ENCODE peak calls at places on chromosome 17, in eight cellular contexts. Y is CD8-positive, alpha-beta T cell; O is globus pallidus; V is KG1; M is fibroblast of pulmonary artery; T is H1; S is fibroblast of mammary gland; F is A549. A is an unnamed sample.

GRCh38 chr17:46108550-46109110 is 84.6 kb downstream of the KANSL1 start:
- DNase-seq in Y (no peak), V (no peak), O (no peak), F (no peak), M (no peak), T (no peak), S (no peak), A (no peak)

GRCh38 chr17:32494621-32495346 is 8.0 kb downstream of the CDK5R1 start:
- DNase-seq in T (no peak), M (no peak), V (no peak), F (no peak), S (no peak), O (no peak), Y (no peak), A (no peak)

GRCh38 chr17:70780031-70780430 is 610.7 kb downstream of the KCNJ2 start:
- DNase-seq in S (peak), M (peak), O (no peak), T (no peak), Y (no peak), F (no peak), V (no peak), A (no peak)

GRCh38 chr17:40065041-40065770 is 2.4 kb downstream of the THRA start:
- DNase-seq in M (peak), F (peak), O (peak), V (no peak), T (no peak), S (peak), Y (no peak), A (no peak)

GRCh38 chr17:14997290-14997689 is 267.8 kb downstream of the PMP22 start:
- DNase-seq in F (no peak), T (no peak), M (no peak), O (no peak), Y (no peak), S (no peak), V (no peak), A (no peak)

GRCh38 chr17:7575481-7575883 is 4.0 kb upstream of the CD68 start:
- DNase-seq in M (no peak), Y (no peak), S (no peak), O (no peak), V (no peak), F (no peak), T (no peak), A (no peak)

GRCh38 chr17:28394717-28395116 is 11.3 kb downstream of the SLC46A1 start:
- DNase-seq in V (no peak), T (no peak), M (peak), F (no peak), O (no peak), S (peak), Y (no peak), A (no peak)

GRCh38 chr17:80853076-80853475 is 138.6 kb upstream of the CHMP6 start:
- DNase-seq in M (no peak), O (no peak), S (no peak), T (no peak), V (no peak), F (no peak), Y (no peak), A (no peak)

GRCh38 chr17:81807210-81807719 is 3.3 kb downstream of the GCGR start:
- DNase-seq in T (no peak), M (no peak), S (no peak), F (no peak), O (no peak), Y (no peak), V (no peak), A (no peak)

GRCh38 chr17:58083491-58084316 is 485 bp downstream of the DYNLL2 start:
- DNase-seq in Y (peak), S (peak), F (peak), M (peak), O (peak), T (no peak), V (no peak), A (peak)

GRCh38 chr17:72122002-72122310 is 1.1 kb downstream of the SOX9 start:
- DNase-seq in O (no peak), F (no peak), S (no peak), M (peak), V (no peak), T (no peak), Y (no peak), A (no peak)

GRCh38 chr17:4162775-4163498 is 19.9 kb downstream of the CYB5D2 start:
- DNase-seq in Y (no peak), S (no peak), T (no peak), V (no peak), O (peak), F (no peak), M (no peak), A (no peak)

GRCh38 chr17:7435676-7436555 is 681 bp downstream of the TMEM102 start:
- DNase-seq in V (no peak), S (no peak), M (no peak), F (peak), O (no peak), Y (peak), T (no peak), A (peak)

GRCh38 chr17:50684612-50685333 is 22.9 kb downstream of the ANKRD40 start:
- DNase-seq in T (no peak), M (no peak), Y (no peak), V (no peak), F (peak), S (no peak), O (no peak), A (no peak)

GRCh38 chr17:44829558-44830358 is at the start of gene GJC1:
- DNase-seq in M (no peak), T (no peak), Y (no peak), V (peak), O (no peak), S (no peak), F (peak), A (no peak)

GRCh38 chr17:40323731-40324650 is 15.0 kb downstream of the RARA start:
- DNase-seq in O (no peak), F (no peak), Y (peak), M (peak), S (peak), V (peak), T (no peak), A (no peak)

GRCh38 chr17:79090503-79091372 is 16.1 kb downstream of the ENGASE start:
- DNase-seq in S (peak), F (no peak), T (no peak), Y (peak), O (no peak), M (peak), V (no peak), A (no peak)

GRCh38 chr17:10021239-10021638 is 116.2 kb upstream of the RCVRN start:
- DNase-seq in F (no peak), Y (no peak), S (peak), O (no peak), T (no peak), V (no peak), M (no peak), A (no peak)

GRCh38 chr17:21304091-21304490 is 19.6 kb downstream of the MAP2K3 start:
- DNase-seq in O (no peak), Y (no peak), T (no peak), S (no peak), V (no peak), F (no peak), M (no peak), A (no peak)

GRCh38 chr17:42670199-42670924 is 6.4 kb downstream of the PLEKHH3 start:
- DNase-seq in Y (peak), M (no peak), T (no peak), S (no peak), O (no peak), F (no peak), V (no peak), A (no peak)

GRCh38 chr17:3038941-3039340 is 24.5 kb downstream of the OR1D5 start:
- DNase-seq in F (no peak), V (no peak), Y (no peak), O (no peak), T (no peak), S (no peak), M (no peak), A (no peak)

GRCh38 chr17:79650861-79651260 is 40.0 kb upstream of the RBFOX3 start:
- DNase-seq in O (no peak), S (no peak), T (no peak), M (no peak), V (no peak), F (no peak), Y (no peak), A (peak)

GRCh38 chr17:32917842-32918241 is 10.1 kb upstream of the TMEM98 start:
- DNase-seq in Y (no peak), T (no peak), O (no peak), M (no peak), F (no peak), S (no peak), V (no peak), A (no peak)

GRCh38 chr17:81871387-81872120 is 417 bp upstream of the ARHGDIA start:
- DNase-seq in Y (peak), S (peak), V (peak), T (no peak), M (peak), F (peak), O (peak), A (peak)